ENCODE peak calls at places on chromosomes 13 and 19, in five cellular contexts. One of them, this sample, is unnamed.

GRCh38 chr13:98173431-98173921 is 3.6 kb downstream of the RNF113B start:
- DNase-seq in cardiac muscle cell: no peak
- DNase-seq in WERI-Rb-1: no peak
- DNase-seq in activated B cell treated with CpG ODN at 0.5 μM for 24 hours: no peak
- DNase-seq in OCI-LY7: no peak
- DNase-seq in this sample: no peak

GRCh38 chr13:92843549-92843948 is 383.1 kb upstream of the GPC6 start:
- DNase-seq in cardiac muscle cell: no peak
- DNase-seq in WERI-Rb-1: no peak
- DNase-seq in activated B cell treated with CpG ODN at 0.5 μM for 24 hours: no peak
- DNase-seq in OCI-LY7: no peak
- DNase-seq in this sample: no peak

GRCh38 chr19:46546194-46546896 is 50.7 kb upstream of the PNMA8B start:
- DNase-seq in cardiac muscle cell: peak; percentile 30
- DNase-seq in WERI-Rb-1: peak; percentile 52
- DNase-seq in activated B cell treated with CpG ODN at 0.5 μM for 24 hours: no peak
- DNase-seq in OCI-LY7: peak; percentile 29
- DNase-seq in this sample: no peak

GRCh38 chr19:29815231-29815630 is 3.4 kb downstream of the CCNE1 start:
- DNase-seq in cardiac muscle cell: no peak
- DNase-seq in WERI-Rb-1: no peak
- DNase-seq in activated B cell treated with CpG ODN at 0.5 μM for 24 hours: no peak
- DNase-seq in OCI-LY7: peak; percentile 82
- DNase-seq in this sample: no peak

GRCh38 chr13:92487238-92487637 is 739.4 kb upstream of the GPC6 start:
- DNase-seq in cardiac muscle cell: no peak
- DNase-seq in WERI-Rb-1: no peak
- DNase-seq in activated B cell treated with CpG ODN at 0.5 μM for 24 hours: no peak
- DNase-seq in OCI-LY7: no peak
- DNase-seq in this sample: no peak

GRCh38 chr13:42048625-42049453 is at the start of gene DGKH:
- DNase-seq in cardiac muscle cell: peak; percentile 83
- DNase-seq in WERI-Rb-1: peak; percentile 68
- DNase-seq in activated B cell treated with CpG ODN at 0.5 μM for 24 hours: peak; percentile 50
- DNase-seq in OCI-LY7: peak; percentile 48
- DNase-seq in this sample: peak; percentile 66

GRCh38 chr13:84661718-84662117 is 779.4 kb upstream of the SLITRK1 start:
- DNase-seq in cardiac muscle cell: no peak
- DNase-seq in WERI-Rb-1: no peak
- DNase-seq in activated B cell treated with CpG ODN at 0.5 μM for 24 hours: no peak
- DNase-seq in OCI-LY7: no peak
- DNase-seq in this sample: no peak

GRCh38 chr13:51451467-51452390 is 1.1 kb downstream of the INTS6 start:
- DNase-seq in cardiac muscle cell: peak; percentile 84
- DNase-seq in WERI-Rb-1: peak; percentile 66
- DNase-seq in activated B cell treated with CpG ODN at 0.5 μM for 24 hours: peak; percentile 75
- DNase-seq in OCI-LY7: peak; percentile 91
- DNase-seq in this sample: peak; percentile 67

GRCh38 chr13:76812206-76812882 is 73.9 kb downstream of the KCTD12 start:
- DNase-seq in cardiac muscle cell: no peak
- DNase-seq in WERI-Rb-1: peak; percentile 35
- DNase-seq in activated B cell treated with CpG ODN at 0.5 μM for 24 hours: no peak
- DNase-seq in OCI-LY7: no peak
- DNase-seq in this sample: no peak

GRCh38 chr13:51003642-51004041 is 94.1 kb downstream of the RNASEH2B start:
- DNase-seq in cardiac muscle cell: no peak
- DNase-seq in WERI-Rb-1: no peak
- DNase-seq in activated B cell treated with CpG ODN at 0.5 μM for 24 hours: no peak
- DNase-seq in OCI-LY7: no peak
- DNase-seq in this sample: no peak

GRCh38 chr13:111652676-111653075 is 332.2 kb downstream of the TEX29 start:
- DNase-seq in cardiac muscle cell: no peak
- DNase-seq in WERI-Rb-1: no peak
- DNase-seq in activated B cell treated with CpG ODN at 0.5 μM for 24 hours: no peak
- DNase-seq in OCI-LY7: no peak
- DNase-seq in this sample: no peak

GRCh38 chr13:82654851-82655517 is 1227.3 kb downstream of the SLITRK1 start:
- DNase-seq in cardiac muscle cell: no peak
- DNase-seq in WERI-Rb-1: no peak
- DNase-seq in activated B cell treated with CpG ODN at 0.5 μM for 24 hours: no peak
- DNase-seq in OCI-LY7: no peak
- DNase-seq in this sample: no peak

GRCh38 chr19:3618144-3618810 is 8.3 kb downstream of the CACTIN start:
- DNase-seq in cardiac muscle cell: peak; percentile 51
- DNase-seq in WERI-Rb-1: peak; percentile 69
- DNase-seq in activated B cell treated with CpG ODN at 0.5 μM for 24 hours: peak; percentile 65
- DNase-seq in OCI-LY7: peak; percentile 37
- DNase-seq in this sample: peak; percentile 48

DNA sequence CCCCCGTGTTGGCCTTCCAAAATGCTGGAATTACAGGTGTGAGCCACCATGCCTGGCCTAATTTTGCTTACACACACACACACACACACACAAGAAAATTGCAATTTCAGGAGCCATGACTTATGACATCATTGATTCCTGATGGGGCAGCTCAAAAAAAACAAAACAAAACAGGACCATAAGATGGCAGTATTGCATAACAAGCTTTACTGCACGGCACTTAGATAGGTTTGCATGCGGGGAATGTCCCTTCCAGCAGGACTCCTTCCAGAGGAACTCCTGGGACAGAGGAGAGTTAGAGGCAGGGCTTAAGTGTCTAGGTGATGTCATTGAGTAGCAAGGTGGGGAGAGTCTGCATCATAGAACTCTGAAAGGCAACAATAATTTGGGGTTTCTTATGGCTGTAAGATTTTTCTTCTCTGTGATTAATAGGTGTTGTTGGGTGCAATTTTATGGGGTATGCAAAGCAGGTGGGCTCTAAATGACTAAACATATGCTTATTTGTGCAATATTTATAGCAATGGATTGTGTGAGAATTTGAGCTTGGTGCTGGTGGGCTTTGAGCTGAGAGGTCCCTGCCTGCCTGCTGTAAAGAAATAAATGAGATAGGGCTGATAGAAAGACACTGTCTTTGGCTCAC is 9.0 kb upstream of the ACSBG2 start:
- DNase-seq in cardiac muscle cell: peak; percentile 41
- DNase-seq in WERI-Rb-1: peak; percentile 41
- DNase-seq in activated B cell treated with CpG ODN at 0.5 μM for 24 hours: no peak
- DNase-seq in OCI-LY7: peak; percentile 71
- DNase-seq in this sample: no peak
- TF ChIP-seq CTCF in cardiac muscle cell: peak; percentile 38
- TF ChIP-seq CTCF in WERI-Rb-1: peak; percentile 67
- TF ChIP-seq CTCF in activated B cell treated with CpG ODN at 0.5 μM for 24 hours: no peak
- TF ChIP-seq CTCF in OCI-LY7: peak; percentile 78
- TF ChIP-seq CTCF in this sample: peak; percentile 52

GRCh38 chr19:1065606-1066109 is 1.3 kb upstream of the ARHGAP45 start:
- DNase-seq in cardiac muscle cell: peak; percentile 37
- DNase-seq in WERI-Rb-1: no peak
- DNase-seq in activated B cell treated with CpG ODN at 0.5 μM for 24 hours: no peak
- DNase-seq in OCI-LY7: no peak
- DNase-seq in this sample: no peak

GRCh38 chr19:1066251-1066747 is 668 bp upstream of the ARHGAP45 start:
- DNase-seq in cardiac muscle cell: peak; percentile 84
- DNase-seq in WERI-Rb-1: no peak
- DNase-seq in activated B cell treated with CpG ODN at 0.5 μM for 24 hours: no peak
- DNase-seq in OCI-LY7: no peak
- DNase-seq in this sample: no peak

GRCh38 chr19:1063909-1064660 is 2.9 kb upstream of the ARHGAP45 start:
- DNase-seq in cardiac muscle cell: no peak
- DNase-seq in WERI-Rb-1: no peak
- DNase-seq in activated B cell treated with CpG ODN at 0.5 μM for 24 hours: no peak
- DNase-seq in OCI-LY7: peak; percentile 57
- DNase-seq in this sample: no peak

GRCh38 chr19:1063030-1063908 is 3.7 kb upstream of the ARHGAP45 start:
- DNase-seq in cardiac muscle cell: no peak
- DNase-seq in WERI-Rb-1: peak; percentile 40
- DNase-seq in activated B cell treated with CpG ODN at 0.5 μM for 24 hours: no peak
- DNase-seq in OCI-LY7: peak; percentile 90
- DNase-seq in this sample: no peak

DNA sequence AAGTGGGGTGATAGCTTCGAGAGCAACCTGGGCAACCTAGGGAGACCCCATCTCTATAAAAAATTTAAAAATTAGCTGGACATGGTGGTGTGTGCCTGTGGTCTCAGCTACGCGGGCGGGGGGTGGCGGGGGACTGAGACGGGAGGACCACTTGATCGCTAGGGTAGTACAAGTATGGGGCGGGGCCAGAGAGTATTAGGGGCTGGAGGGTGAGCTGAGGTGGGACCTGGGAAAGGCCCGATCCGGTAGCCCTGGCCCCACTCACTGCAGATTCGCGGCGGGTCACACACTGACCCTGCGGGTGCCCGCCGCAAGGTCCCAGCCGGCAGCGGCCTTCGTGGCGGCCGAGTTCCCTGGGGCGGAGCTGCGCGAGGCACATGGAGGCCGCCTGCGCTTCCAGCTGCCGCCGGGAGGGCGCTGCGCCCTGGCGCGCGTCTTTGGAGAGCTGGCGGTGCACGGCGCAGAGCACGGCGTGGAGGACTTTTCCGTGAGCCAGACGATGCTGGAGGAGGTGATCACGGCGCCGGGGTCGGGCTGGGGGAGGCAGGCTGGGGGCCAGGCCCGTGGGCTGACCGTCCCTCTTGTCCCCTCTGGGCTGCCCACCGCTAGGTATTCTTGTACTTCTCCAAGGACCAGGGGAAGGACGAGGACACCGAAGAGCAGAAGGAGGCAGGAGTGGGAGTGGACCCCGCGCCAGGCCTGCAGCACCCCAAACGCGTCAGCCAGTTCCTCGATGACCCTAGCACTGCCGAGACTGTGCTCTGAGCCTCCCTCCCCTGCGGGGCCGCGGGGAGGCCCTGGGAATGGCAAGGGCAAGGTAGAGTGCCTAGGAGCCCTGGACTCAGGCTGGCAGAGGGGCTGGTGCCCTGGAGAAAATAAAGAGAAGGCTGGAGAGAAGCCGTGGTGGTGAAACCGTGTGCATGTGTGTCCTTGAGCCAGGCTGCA is 2.0 kb upstream of the ARHGAP45 start:
- DNase-seq in cardiac muscle cell: peak; percentile 86
- DNase-seq in WERI-Rb-1: no peak
- DNase-seq in activated B cell treated with CpG ODN at 0.5 μM for 24 hours: peak; percentile 68
- DNase-seq in OCI-LY7: peak; percentile 81
- DNase-seq in this sample: peak; percentile 72
- TF ChIP-seq CTCF in cardiac muscle cell: peak; percentile 65
- TF ChIP-seq CTCF in WERI-Rb-1: no peak
- TF ChIP-seq CTCF in activated B cell treated with CpG ODN at 0.5 μM for 24 hours: peak; percentile 33
- TF ChIP-seq CTCF in OCI-LY7: peak; percentile 78
- TF ChIP-seq CTCF in this sample: peak; percentile 81

GRCh38 chr19:51031220-51031879 is 3.5 kb downstream of the KLK12 start:
- DNase-seq in cardiac muscle cell: no peak
- DNase-seq in WERI-Rb-1: no peak
- DNase-seq in activated B cell treated with CpG ODN at 0.5 μM for 24 hours: no peak
- DNase-seq in OCI-LY7: no peak
- DNase-seq in this sample: no peak

GRCh38 chr19:51034704-51035103 is at the start of gene KLK12:
- DNase-seq in cardiac muscle cell: no peak
- DNase-seq in WERI-Rb-1: no peak
- DNase-seq in activated B cell treated with CpG ODN at 0.5 μM for 24 hours: no peak
- DNase-seq in OCI-LY7: no peak
- DNase-seq in this sample: no peak

GRCh38 chr19:51040151-51040550 is 5.3 kb upstream of the KLK12 start:
- DNase-seq in cardiac muscle cell: no peak
- DNase-seq in WERI-Rb-1: no peak
- DNase-seq in activated B cell treated with CpG ODN at 0.5 μM for 24 hours: no peak
- DNase-seq in OCI-LY7: no peak
- DNase-seq in this sample: no peak

GRCh38 chr19:51031880-51032225 is 2.9 kb downstream of the KLK12 start:
- DNase-seq in cardiac muscle cell: no peak
- DNase-seq in WERI-Rb-1: no peak
- DNase-seq in activated B cell treated with CpG ODN at 0.5 μM for 24 hours: no peak
- DNase-seq in OCI-LY7: no peak
- DNase-seq in this sample: no peak

DNA sequence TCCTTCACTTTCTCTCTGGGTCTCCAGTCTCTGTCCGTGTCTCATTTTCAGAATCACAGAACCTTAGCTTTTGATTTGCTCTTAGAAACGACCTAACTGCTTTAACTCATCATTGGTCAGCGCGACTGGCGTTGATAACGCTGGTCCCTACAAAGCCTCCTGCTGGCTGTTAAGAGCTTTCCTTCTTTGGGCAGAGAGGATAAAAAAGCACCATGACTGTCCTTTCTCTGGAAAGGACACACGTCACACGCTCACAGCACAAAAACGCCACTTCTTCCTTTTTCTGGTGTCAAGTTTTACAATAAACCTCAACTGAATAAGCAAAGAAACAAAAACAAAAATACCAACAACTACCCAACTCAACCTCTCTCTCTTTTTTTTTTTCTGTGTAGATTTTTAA is 1.7 kb upstream of the KLK12 start:
- DNase-seq in cardiac muscle cell: peak; percentile 15
- DNase-seq in WERI-Rb-1: no peak
- DNase-seq in activated B cell treated with CpG ODN at 0.5 μM for 24 hours: no peak
- DNase-seq in OCI-LY7: no peak
- DNase-seq in this sample: no peak
- TF ChIP-seq CTCF in cardiac muscle cell: no peak
- TF ChIP-seq CTCF in WERI-Rb-1: no peak
- TF ChIP-seq CTCF in activated B cell treated with CpG ODN at 0.5 μM for 24 hours: no peak
- TF ChIP-seq CTCF in OCI-LY7: no peak
- TF ChIP-seq CTCF in this sample: no peak

GRCh38 chr19:2228157-2229030 is 7.7 kb downstream of the PLEKHJ1 start:
- DNase-seq in cardiac muscle cell: no peak
- DNase-seq in WERI-Rb-1: no peak
- DNase-seq in activated B cell treated with CpG ODN at 0.5 μM for 24 hours: no peak
- DNase-seq in OCI-LY7: no peak
- DNase-seq in this sample: no peak

GRCh38 chr19:2226051-2226839 is 9.9 kb downstream of the PLEKHJ1 start:
- DNase-seq in cardiac muscle cell: no peak
- DNase-seq in WERI-Rb-1: no peak
- DNase-seq in activated B cell treated with CpG ODN at 0.5 μM for 24 hours: no peak
- DNase-seq in OCI-LY7: no peak
- DNase-seq in this sample: no peak

GRCh38 chr19:2229103-2230028 is 6.8 kb downstream of the PLEKHJ1 start:
- DNase-seq in cardiac muscle cell: no peak
- DNase-seq in WERI-Rb-1: no peak
- DNase-seq in activated B cell treated with CpG ODN at 0.5 μM for 24 hours: no peak
- DNase-seq in OCI-LY7: no peak
- DNase-seq in this sample: no peak

GRCh38 chr19:2226840-2227360 is 9.2 kb downstream of the PLEKHJ1 start:
- DNase-seq in cardiac muscle cell: no peak
- DNase-seq in WERI-Rb-1: no peak
- DNase-seq in activated B cell treated with CpG ODN at 0.5 μM for 24 hours: no peak
- DNase-seq in OCI-LY7: no peak
- DNase-seq in this sample: no peak

DNA sequence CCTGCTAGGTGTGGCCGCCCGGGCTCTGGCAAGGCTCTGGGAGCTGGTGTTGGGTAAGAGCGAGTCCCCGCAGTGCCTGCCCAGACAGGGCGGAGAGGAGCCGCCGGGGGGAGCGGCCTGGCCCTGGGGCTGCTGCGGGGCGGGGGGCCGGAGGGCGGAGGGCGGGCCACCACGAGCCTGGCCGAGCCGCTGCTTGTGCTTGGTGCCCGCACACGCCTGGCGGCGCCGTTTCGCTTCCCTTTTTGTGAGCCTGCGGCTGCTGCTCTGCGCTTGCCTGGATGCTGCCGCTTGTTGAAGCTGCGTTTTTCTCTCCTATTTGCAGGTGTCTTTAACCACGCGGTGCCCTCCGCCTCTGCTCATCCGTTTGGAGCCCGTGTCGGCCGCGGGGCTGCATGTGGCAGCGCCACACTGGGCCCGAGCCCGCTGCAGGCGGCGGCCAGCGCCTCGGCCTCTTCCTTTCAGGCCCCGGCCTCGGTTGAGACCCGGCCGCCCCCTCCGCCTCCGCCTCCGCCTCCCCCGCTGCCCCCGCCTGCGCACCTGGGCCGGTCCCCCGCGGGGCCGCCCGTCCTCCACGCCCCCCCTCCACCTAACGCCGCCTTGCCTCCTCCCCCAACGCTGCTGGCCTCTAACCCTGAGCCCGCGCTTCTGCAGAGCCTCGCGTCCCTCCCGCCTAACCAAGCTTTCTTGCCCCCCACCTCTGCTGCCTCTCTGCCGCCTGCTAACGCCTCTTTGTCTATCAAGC is 8.5 kb downstream of the PLEKHJ1 start:
- DNase-seq in cardiac muscle cell: no peak
- DNase-seq in WERI-Rb-1: no peak
- DNase-seq in activated B cell treated with CpG ODN at 0.5 μM for 24 hours: peak; percentile 48
- DNase-seq in OCI-LY7: peak; percentile 99
- DNase-seq in this sample: no peak
- TF ChIP-seq CTCF in cardiac muscle cell: no peak
- TF ChIP-seq CTCF in WERI-Rb-1: no peak
- TF ChIP-seq CTCF in activated B cell treated with CpG ODN at 0.5 μM for 24 hours: no peak
- TF ChIP-seq CTCF in OCI-LY7: peak; percentile 49
- TF ChIP-seq CTCF in this sample: no peak

This sample was measured in neural crest cell.